ENCODE peak calls at places on chromosomes 4 and X, in eight cellular contexts. I, Z, K, X, F, S, M and W are unnamed samples.

GRCh38 chrX:15956684-15957083 is 102.1 kb upstream of the AP1S2 start:
- DNase-seq in I (no peak), Z (no peak), K (no peak), X (no peak), F (no peak), S (peak), M (no peak), W (no peak)

GRCh38 chr4:121428721-121429120 is 47.9 kb upstream of the QRFPR start:
- DNase-seq in I (no peak), Z (no peak), K (no peak), X (no peak), F (no peak), S (peak), M (no peak), W (no peak)

GRCh38 chrX:41686788-41687187 is 2.0 kb upstream of the GPR34 start:
- DNase-seq in I (no peak), Z (no peak), K (no peak), X (no peak), F (no peak), S (no peak), M (no peak), W (no peak)

GRCh38 chrX:31420302-31420701 is 348.5 kb upstream of the FTHL17 start:
- DNase-seq in I (no peak), Z (no peak), K (no peak), X (no peak), F (no peak), S (no peak), M (no peak), W (no peak)

GRCh38 chrX:103293118-103293517 is 16.6 kb upstream of the TCEAL5 start:
- DNase-seq in I (no peak), Z (no peak), K (no peak), X (no peak), F (no peak), S (no peak), M (no peak), W (no peak)

GRCh38 chr4:153538408-153539057 is 72.4 kb downstream of the TMEM131L start:
- DNase-seq in I (no peak), Z (no peak), K (no peak), X (no peak), F (no peak), S (peak), M (no peak), W (peak)

GRCh38 chr4:68021185-68021584 is 57.9 kb upstream of the TMPRSS11A start:
- DNase-seq in I (no peak), Z (no peak), K (no peak), X (no peak), F (no peak), S (peak), M (no peak), W (no peak)

GRCh38 chr4:148770848-148771247 is 328.6 kb upstream of the NR3C2 start:
- DNase-seq in I (no peak), Z (no peak), K (no peak), X (no peak), F (no peak), S (no peak), M (no peak), W (no peak)

GRCh38 chr4:188372856-188373255 is 233.6 kb downstream of the TRIML1 start:
- DNase-seq in I (no peak), Z (no peak), K (no peak), X (no peak), F (no peak), S (peak), M (peak), W (no peak)

GRCh38 chr4:139740531-139741041 is 75.0 kb downstream of the MGST2 start:
- DNase-seq in I (peak), Z (peak), K (peak), X (no peak), F (peak), S (peak), M (peak), W (no peak)

GRCh38 chr4:186845137-186845842 is 121.6 kb upstream of the FAT1 start:
- DNase-seq in I (no peak), Z (peak), K (peak), X (no peak), F (no peak), S (peak), M (no peak), W (no peak)

GRCh38 chrX:103656623-103657022 is 27.8 kb downstream of the TCEAL1 start:
- DNase-seq in I (no peak), Z (no peak), K (no peak), X (no peak), F (no peak), S (no peak), M (peak), W (no peak)

GRCh38 chr4:26418850-26419249 is 71.4 kb downstream of the CCKAR start:
- DNase-seq in I (no peak), Z (no peak), K (no peak), X (no peak), F (no peak), S (no peak), M (no peak), W (no peak)

GRCh38 chrX:2316534-2316933 is 184.2 kb downstream of the DHRSX start:
- DNase-seq in I (no peak), Z (no peak), K (no peak), X (no peak), F (no peak), S (no peak), M (no peak), W (no peak)

GRCh38 chr4:38013461-38014366 is 53.5 kb downstream of the PTTG2 start:
- DNase-seq in I (no peak), Z (no peak), K (no peak), X (no peak), F (peak), S (peak), M (no peak), W (no peak)

GRCh38 chr4:128220286-128221235 is 67.1 kb downstream of the PGRMC2 start:
- DNase-seq in I (no peak), Z (peak), K (no peak), X (no peak), F (no peak), S (peak), M (peak), W (no peak)

DNA sequence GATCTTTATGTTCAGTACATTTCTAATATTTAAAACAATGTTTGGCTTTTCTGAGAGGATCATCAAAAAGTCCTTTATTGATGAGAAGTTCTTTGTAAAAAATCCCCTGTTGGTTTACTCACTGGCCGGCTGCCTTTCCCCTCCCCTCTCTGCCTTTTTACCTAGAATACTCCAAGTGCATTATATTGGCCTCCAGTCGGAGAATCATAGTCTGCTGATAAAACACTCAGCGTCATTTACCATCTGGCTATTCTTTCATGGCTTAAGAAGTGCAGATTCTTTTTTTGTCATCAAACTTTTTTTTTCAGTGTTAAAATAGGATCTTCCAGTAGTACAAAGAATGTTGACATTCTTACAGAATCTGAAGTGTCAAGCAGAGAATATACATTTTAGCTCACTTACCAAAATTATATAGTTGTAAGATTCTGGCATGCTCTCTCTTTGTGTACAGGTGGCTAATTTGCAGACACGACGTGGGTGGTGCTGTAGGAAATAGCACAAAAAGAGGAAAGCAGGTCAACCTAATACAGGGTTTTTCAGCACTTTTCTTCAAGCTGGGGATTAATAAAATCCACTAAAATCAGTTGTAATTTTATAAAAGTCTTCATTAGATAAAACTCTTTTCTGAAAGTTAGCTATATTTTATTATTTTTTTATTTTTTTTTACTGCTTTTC is 731.8 kb downstream of the KCTD8 start:
- DNase-seq in I (no peak), Z (no peak), K (no peak), X (no peak), F (no peak), S (no peak), M (no peak), W (no peak)
- TF ChIP-seq CTCF in I (no peak), Z (no peak), K (no peak), X (no peak), F (no peak), S (no peak), M (no peak), W (no peak)

DNA sequence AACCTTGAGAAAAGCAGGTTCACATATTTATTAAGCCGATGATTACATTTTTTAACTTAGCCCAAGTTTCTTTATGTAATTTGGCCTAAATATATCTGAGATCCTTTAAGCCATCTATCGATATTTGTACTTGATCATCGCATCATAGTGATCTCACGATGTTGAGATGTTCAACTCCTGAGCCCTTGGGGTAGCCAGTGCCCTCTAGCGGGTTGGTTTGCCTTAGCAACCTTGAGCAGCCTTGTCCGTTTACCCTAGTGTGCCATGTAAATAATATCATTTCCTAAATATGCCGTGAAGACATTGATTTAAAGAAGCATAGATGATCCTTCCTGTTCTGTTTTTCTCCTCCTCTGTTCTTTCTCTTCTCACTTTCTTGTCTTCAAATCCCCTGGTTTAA is 432.2 kb downstream of the RPA4 start:
- DNase-seq in I (no peak), Z (no peak), K (no peak), X (peak), F (no peak), S (no peak), M (no peak), W (no peak)
- TF ChIP-seq CTCF in I (no peak), Z (no peak), K (no peak), X (no peak), F (no peak), S (no peak), M (peak), W (peak)

DNA sequence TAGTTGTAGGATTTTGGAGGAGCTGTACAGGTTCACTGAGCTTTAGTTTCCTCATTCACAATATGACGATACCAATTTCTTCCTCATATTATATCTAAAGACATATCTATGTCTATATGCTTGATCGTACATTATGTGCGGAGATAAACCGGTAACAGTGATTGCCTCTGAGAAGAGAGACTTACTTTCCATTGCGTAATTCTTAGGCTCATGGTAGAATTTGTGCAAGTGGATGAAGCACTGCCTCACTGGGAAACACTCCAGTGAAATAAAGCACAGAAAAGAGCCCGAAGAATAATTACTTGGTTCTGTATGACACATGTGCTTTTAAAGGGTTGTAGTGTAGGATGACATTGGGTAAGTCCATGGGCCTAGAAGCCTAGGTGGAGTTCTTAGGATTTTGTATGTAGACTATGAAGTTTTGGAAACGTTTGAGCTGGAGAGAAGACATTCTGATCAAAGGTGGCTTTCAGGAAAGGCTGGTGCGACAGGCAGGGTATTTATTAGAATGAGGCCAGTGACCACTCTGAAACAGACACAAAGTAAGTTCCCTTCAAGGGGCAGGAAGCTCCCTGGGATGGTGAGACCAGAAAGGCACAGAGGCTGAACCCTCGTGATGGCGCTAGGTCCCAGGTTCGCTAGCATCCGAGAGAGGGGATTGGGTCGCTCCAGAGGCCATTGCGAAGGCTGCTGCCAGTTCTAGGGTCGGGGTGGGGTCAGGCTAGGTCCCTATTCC is 649 bp upstream of the VBP1 start:
- DNase-seq in I (no peak), Z (no peak), K (no peak), X (no peak), F (no peak), S (peak), M (no peak), W (no peak)
- TF ChIP-seq CTCF in I (no peak), Z (no peak), K (peak), X (no peak), F (no peak), S (no peak), M (no peak), W (no peak)

DNA sequence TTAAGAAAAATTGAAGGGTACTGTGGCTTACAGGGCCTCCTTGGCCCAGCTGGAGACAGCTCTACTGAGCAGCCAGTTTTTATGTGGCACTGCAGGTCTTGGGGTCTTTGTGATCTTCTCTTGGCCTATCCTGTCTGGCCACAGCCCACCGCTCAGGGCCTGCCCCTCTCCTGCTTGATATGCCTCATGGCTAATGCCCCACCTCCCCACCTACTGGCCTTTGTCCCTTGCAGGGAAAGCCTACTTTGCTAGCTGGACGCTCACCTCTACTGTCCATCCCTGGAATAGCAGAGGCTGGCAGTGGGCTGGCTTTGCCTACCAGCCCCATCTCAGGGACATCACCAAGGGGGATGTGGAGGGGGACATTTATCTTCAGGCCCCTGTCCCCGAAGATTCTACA is 134.1 kb downstream of the PJA1 start:
- DNase-seq in I (no peak), Z (no peak), K (no peak), X (peak), F (no peak), S (no peak), M (no peak), W (peak)
- TF ChIP-seq CTCF in I (no peak), Z (peak), K (no peak), X (no peak), F (no peak), S (peak), M (no peak), W (no peak)

GRCh38 chrX:129239371-129239770 is 283.9 kb downstream of the SMARCA1 start:
- DNase-seq in I (no peak), Z (no peak), K (no peak), X (no peak), F (no peak), S (peak), M (no peak), W (no peak)

GRCh38 chrX:129235903-129236302 is 287.4 kb downstream of the SMARCA1 start:
- DNase-seq in I (no peak), Z (no peak), K (no peak), X (no peak), F (no peak), S (no peak), M (no peak), W (no peak)

GRCh38 chrX:129238011-129238410 is 285.3 kb downstream of the SMARCA1 start:
- DNase-seq in I (no peak), Z (no peak), K (no peak), X (no peak), F (no peak), S (no peak), M (no peak), W (no peak)

GRCh38 chrX:129230850-129231512 is 292.3 kb downstream of the SMARCA1 start:
- DNase-seq in I (no peak), Z (no peak), K (no peak), X (no peak), F (no peak), S (no peak), M (no peak), W (no peak)

DNA sequence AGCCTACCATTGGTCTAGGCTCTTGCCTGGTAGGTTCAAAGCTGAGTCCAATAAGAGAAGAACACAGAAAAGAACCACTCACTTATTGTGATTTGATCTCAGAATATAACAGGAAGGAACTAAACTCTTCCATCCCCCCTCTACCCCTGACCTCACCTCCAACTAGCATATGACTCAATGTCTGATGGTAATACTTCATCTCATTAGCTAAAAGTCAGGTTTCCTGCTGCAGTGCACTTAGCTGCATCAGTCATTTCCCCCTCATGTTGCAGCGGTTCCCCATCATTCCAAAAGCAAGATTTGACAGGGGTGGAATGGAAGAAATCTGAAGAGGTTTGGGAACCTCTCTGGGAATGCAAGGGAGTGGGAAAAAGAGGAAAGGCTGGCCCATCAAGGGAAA is 289.5 kb downstream of the SMARCA1 start:
- DNase-seq in I (no peak), Z (no peak), K (no peak), X (no peak), F (no peak), S (no peak), M (no peak), W (no peak)
- TF ChIP-seq CTCF in I (no peak), Z (no peak), K (no peak), X (no peak), F (no peak), S (no peak), M (no peak), W (no peak)